ENCODE peak calls at places on chromosomes 12 and 14, in four cellular contexts. One of them, this sample, is unnamed.

GRCh38 chr12:128076188-128076587 is 190.8 kb upstream of the TMEM132C start:
- DNase-seq in brain microvascular endothelial cell: peak
- DNase-seq in PC-3: peak
- DNase-seq in left ventricle myocardium superior: no peak
- DNase-seq in this sample: no peak

GRCh38 chr14:105180598-105181528 is at the start of gene NUDT14:
- DNase-seq in brain microvascular endothelial cell: peak
- DNase-seq in PC-3: peak
- DNase-seq in left ventricle myocardium superior: peak
- DNase-seq in this sample: no peak

GRCh38 chr12:47383942-47384341 is 304.2 kb upstream of the AMIGO2 start:
- DNase-seq in brain microvascular endothelial cell: peak
- DNase-seq in PC-3: peak
- DNase-seq in left ventricle myocardium superior: no peak
- DNase-seq in this sample: no peak

GRCh38 chr12:49891012-49891411 is 12.7 kb downstream of the FAIM2 start:
- DNase-seq in brain microvascular endothelial cell: no peak
- DNase-seq in PC-3: no peak
- DNase-seq in left ventricle myocardium superior: no peak
- DNase-seq in this sample: no peak

GRCh38 chr14:29648045-29648444 is 279.6 kb downstream of the PRKD1 start:
- DNase-seq in brain microvascular endothelial cell: no peak
- DNase-seq in PC-3: no peak
- DNase-seq in left ventricle myocardium superior: no peak
- DNase-seq in this sample: no peak

GRCh38 chr12:52766351-52767019 is 10.7 kb downstream of the KRT76 start:
- DNase-seq in brain microvascular endothelial cell: no peak
- DNase-seq in PC-3: no peak
- DNase-seq in left ventricle myocardium superior: no peak
- DNase-seq in this sample: no peak

GRCh38 chr12:30880061-30880460 is 46.5 kb upstream of the TSPAN11 start:
- DNase-seq in brain microvascular endothelial cell: no peak
- DNase-seq in PC-3: no peak
- DNase-seq in left ventricle myocardium superior: no peak
- DNase-seq in this sample: no peak

GRCh38 chr12:65171870-65172269 is 2.5 kb downstream of the LEMD3 start:
- DNase-seq in brain microvascular endothelial cell: no peak
- DNase-seq in PC-3: peak
- DNase-seq in left ventricle myocardium superior: no peak
- DNase-seq in this sample: no peak

GRCh38 chr12:46547421-46548340 is 175.1 kb upstream of the SLC38A2 start:
- DNase-seq in brain microvascular endothelial cell: no peak
- DNase-seq in PC-3: peak
- DNase-seq in left ventricle myocardium superior: no peak
- DNase-seq in this sample: no peak

GRCh38 chr14:104826197-104826857 is 25.4 kb downstream of the ZBTB42 start:
- DNase-seq in brain microvascular endothelial cell: peak
- DNase-seq in PC-3: peak
- DNase-seq in left ventricle myocardium superior: peak
- DNase-seq in this sample: peak

GRCh38 chr14:51382506-51382905 is 142.5 kb downstream of the TMX1 start:
- DNase-seq in brain microvascular endothelial cell: no peak
- DNase-seq in PC-3: no peak
- DNase-seq in left ventricle myocardium superior: no peak
- DNase-seq in this sample: no peak

GRCh38 chr14:75566321-75566720 is 12.1 kb upstream of the FLVCR2 start:
- DNase-seq in brain microvascular endothelial cell: no peak
- DNase-seq in PC-3: peak
- DNase-seq in left ventricle myocardium superior: no peak
- DNase-seq in this sample: no peak

GRCh38 chr12:123973552-123974341 is 732 bp downstream of the ZNF664 start:
- DNase-seq in brain microvascular endothelial cell: no peak
- DNase-seq in PC-3: peak
- DNase-seq in left ventricle myocardium superior: peak
- DNase-seq in this sample: peak

GRCh38 chr14:70906785-70907171 is 481 bp upstream of the PCNX1 start:
- DNase-seq in brain microvascular endothelial cell: no peak
- DNase-seq in PC-3: no peak
- DNase-seq in left ventricle myocardium superior: no peak
- DNase-seq in this sample: no peak

GRCh38 chr12:64672925-64673409 is 62.7 kb downstream of the RASSF3 start:
- DNase-seq in brain microvascular endothelial cell: no peak
- DNase-seq in PC-3: peak
- DNase-seq in left ventricle myocardium superior: peak
- DNase-seq in this sample: no peak